ENCODE peak calls at places on chromosomes 1 and 21, in five cellular contexts. One of them, this sample, is unnamed.

GRCh38 chr1:233242827-233243483 is 52.6 kb downstream of the PCNX2 start:
- DNase-seq in GM12878: no peak
- DNase-seq in HCT116: no peak
- DNase-seq in SK-N-SH: no peak
- DNase-seq in K562: no peak
- DNase-seq in this sample: no peak

GRCh38 chr1:39332828-39333227 is 128.3 kb downstream of the MACF1 start:
- DNase-seq in GM12878: no peak
- DNase-seq in HCT116: no peak
- DNase-seq in SK-N-SH: no peak
- DNase-seq in K562: no peak
- DNase-seq in this sample: no peak

GRCh38 chr21:14773777-14774345 is 227.7 kb upstream of the SAMSN1 start:
- DNase-seq in GM12878: no peak
- DNase-seq in HCT116: peak; percentile 29
- DNase-seq in SK-N-SH: peak; percentile 1
- DNase-seq in K562: peak; percentile 76
- DNase-seq in this sample: peak; percentile 30

GRCh38 chr1:227730630-227731151 is 4.4 kb downstream of the JMJD4 start:
- DNase-seq in GM12878: no peak
- DNase-seq in HCT116: no peak
- DNase-seq in SK-N-SH: peak; percentile 22
- DNase-seq in K562: no peak
- DNase-seq in this sample: peak; percentile 21

GRCh38 chr1:170939476-170939875 is 4.1 kb downstream of the MROH9 start:
- DNase-seq in GM12878: no peak
- DNase-seq in HCT116: no peak
- DNase-seq in SK-N-SH: no peak
- DNase-seq in K562: no peak
- DNase-seq in this sample: no peak

GRCh38 chr1:235160395-235160964 is 570 bp downstream of the RBM34 start:
- DNase-seq in GM12878: no peak
- DNase-seq in HCT116: peak; percentile 37
- DNase-seq in SK-N-SH: no peak
- DNase-seq in K562: no peak
- DNase-seq in this sample: peak; percentile 50

GRCh38 chr1:162772571-162773154 is 17.8 kb upstream of the HSD17B7 start:
- DNase-seq in GM12878: no peak
- DNase-seq in HCT116: no peak
- DNase-seq in SK-N-SH: no peak
- DNase-seq in K562: no peak
- DNase-seq in this sample: no peak

GRCh38 chr1:117636637-117637425 is 31.0 kb downstream of the TENT5C start:
- DNase-seq in GM12878: no peak
- DNase-seq in HCT116: no peak
- DNase-seq in SK-N-SH: no peak
- DNase-seq in K562: no peak
- DNase-seq in this sample: no peak

GRCh38 chr21:45873866-45874265 is 107.7 kb upstream of the COL6A1 start:
- DNase-seq in GM12878: no peak
- DNase-seq in HCT116: no peak
- DNase-seq in SK-N-SH: no peak
- DNase-seq in K562: no peak
- DNase-seq in this sample: no peak

GRCh38 chr1:33374336-33375105 is 53.6 kb upstream of the A3GALT2 start:
- DNase-seq in GM12878: no peak
- DNase-seq in HCT116: no peak
- DNase-seq in SK-N-SH: no peak
- DNase-seq in K562: peak; percentile 58
- DNase-seq in this sample: no peak

GRCh38 chr1:70675737-70676156 is 264.7 kb downstream of the CTH start:
- DNase-seq in GM12878: no peak
- DNase-seq in HCT116: no peak
- DNase-seq in SK-N-SH: no peak
- DNase-seq in K562: peak; percentile 90
- DNase-seq in this sample: no peak

GRCh38 chr1:41282679-41283317 is 40.7 kb upstream of the SCMH1 start:
- DNase-seq in GM12878: no peak
- DNase-seq in HCT116: peak; percentile 7
- DNase-seq in SK-N-SH: peak; percentile 78
- DNase-seq in K562: peak; percentile 67
- DNase-seq in this sample: peak; percentile 14

GRCh38 chr1:193322218-193322617 is 135.8 kb upstream of the B3GALT2 start:
- DNase-seq in GM12878: no peak
- DNase-seq in HCT116: peak; percentile 22
- DNase-seq in SK-N-SH: no peak
- DNase-seq in K562: no peak
- DNase-seq in this sample: no peak

GRCh38 chr1:151942882-151943281 is 33.6 kb upstream of the THEM4 start:
- DNase-seq in GM12878: no peak
- DNase-seq in HCT116: no peak
- DNase-seq in SK-N-SH: no peak
- DNase-seq in K562: no peak
- DNase-seq in this sample: no peak

GRCh38 chr1:90876098-90876497 is 145.7 kb downstream of the ZNF644 start:
- DNase-seq in GM12878: no peak
- DNase-seq in HCT116: no peak
- DNase-seq in SK-N-SH: no peak
- DNase-seq in K562: no peak
- DNase-seq in this sample: no peak

GRCh38 chr21:33554236-33554981 is 11.6 kb downstream of the SON start:
- DNase-seq in GM12878: no peak
- DNase-seq in HCT116: no peak
- DNase-seq in SK-N-SH: no peak
- DNase-seq in K562: no peak
- DNase-seq in this sample: no peak

GRCh38 chr21:32413697-32414578 is 1.4 kb downstream of the EVA1C start:
- DNase-seq in GM12878: no peak
- DNase-seq in HCT116: no peak
- DNase-seq in SK-N-SH: no peak
- DNase-seq in K562: no peak
- DNase-seq in this sample: no peak

GRCh38 chr1:179380299-179380698 is 14.5 kb downstream of the AXDND1 start:
- DNase-seq in GM12878: no peak
- DNase-seq in HCT116: no peak
- DNase-seq in SK-N-SH: no peak
- DNase-seq in K562: no peak
- DNase-seq in this sample: no peak

GRCh38 chr1:17550684-17551584 is 11.4 kb downstream of the ARHGEF10L start:
- DNase-seq in GM12878: no peak
- DNase-seq in HCT116: no peak
- DNase-seq in SK-N-SH: no peak
- DNase-seq in K562: no peak
- DNase-seq in this sample: no peak

GRCh38 chr1:226798427-226799411 is 59.6 kb upstream of the ITPKB start:
- DNase-seq in GM12878: peak; percentile 47
- DNase-seq in HCT116: no peak
- DNase-seq in SK-N-SH: no peak
- DNase-seq in K562: peak; percentile 78
- DNase-seq in this sample: no peak

GRCh38 chr1:166062695-166063094 is 104.1 kb downstream of the FAM78B start:
- DNase-seq in GM12878: no peak
- DNase-seq in HCT116: no peak
- DNase-seq in SK-N-SH: peak; percentile 36
- DNase-seq in K562: no peak
- DNase-seq in this sample: no peak

DNA sequence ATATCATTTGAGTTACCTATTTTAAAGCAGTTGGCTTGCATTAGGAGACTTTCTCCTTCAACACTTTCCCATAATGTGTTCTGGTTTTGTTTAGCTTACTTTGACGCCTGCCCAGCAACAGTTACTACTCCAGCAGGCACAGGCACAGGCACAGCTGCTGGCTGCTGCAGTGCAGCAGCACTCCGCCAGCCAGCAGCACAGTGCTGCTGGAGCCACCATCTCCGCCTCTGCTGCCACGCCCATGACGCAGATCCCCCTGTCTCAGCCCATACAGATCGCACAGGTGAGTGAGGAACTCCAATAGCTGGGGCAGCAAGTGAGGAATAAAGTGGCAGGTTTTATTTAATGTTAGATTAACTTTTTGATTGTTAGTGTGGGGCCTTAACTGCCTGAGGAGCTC is 144.3 kb downstream of the CD247 start:
- DNase-seq in GM12878: no peak
- DNase-seq in HCT116: no peak
- DNase-seq in SK-N-SH: peak; percentile 76
- DNase-seq in K562: no peak
- DNase-seq in this sample: no peak
- TF ChIP-seq ZBTB33 in GM12878: no peak
- TF ChIP-seq ZBTB33 in HCT116: no peak
- TF ChIP-seq ZBTB33 in SK-N-SH: no peak
- TF ChIP-seq ZBTB33 in K562: peak; percentile 4
- TF ChIP-seq ZBTB33 in this sample: no peak

GRCh38 chr1:93638981-93639380 is 42.7 kb downstream of the BCAR3 start:
- DNase-seq in GM12878: no peak
- DNase-seq in HCT116: no peak
- DNase-seq in SK-N-SH: no peak
- DNase-seq in K562: no peak
- DNase-seq in this sample: no peak

GRCh38 chr1:93640656-93641440 is 40.8 kb downstream of the BCAR3 start:
- DNase-seq in GM12878: no peak
- DNase-seq in HCT116: no peak
- DNase-seq in SK-N-SH: no peak
- DNase-seq in K562: no peak
- DNase-seq in this sample: no peak

GRCh38 chr1:93636712-93637111 is 44.9 kb downstream of the BCAR3 start:
- DNase-seq in GM12878: no peak
- DNase-seq in HCT116: no peak
- DNase-seq in SK-N-SH: no peak
- DNase-seq in K562: no peak
- DNase-seq in this sample: no peak

GRCh38 chr1:93635614-93636543 is 45.8 kb downstream of the BCAR3 start:
- DNase-seq in GM12878: no peak
- DNase-seq in HCT116: no peak
- DNase-seq in SK-N-SH: no peak
- DNase-seq in K562: no peak
- DNase-seq in this sample: no peak

GRCh38 chr1:93638307-93638847 is 43.3 kb downstream of the BCAR3 start:
- DNase-seq in GM12878: no peak
- DNase-seq in HCT116: no peak
- DNase-seq in SK-N-SH: no peak
- DNase-seq in K562: no peak
- DNase-seq in this sample: no peak
- TF ChIP-seq ZBTB33 in GM12878: no peak
- TF ChIP-seq ZBTB33 in HCT116: no peak
- TF ChIP-seq ZBTB33 in SK-N-SH: no peak
- TF ChIP-seq ZBTB33 in K562: no peak
- TF ChIP-seq ZBTB33 in this sample: no peak

GRCh38 chr1:109762821-109763645 is 690 bp downstream of the EPS8L3 start:
- DNase-seq in GM12878: no peak
- DNase-seq in HCT116: no peak
- DNase-seq in SK-N-SH: peak; percentile 25
- DNase-seq in K562: peak; percentile 54
- DNase-seq in this sample: no peak

GRCh38 chr1:109762039-109762585 is 1.6 kb downstream of the EPS8L3 start:
- DNase-seq in GM12878: no peak
- DNase-seq in HCT116: no peak
- DNase-seq in SK-N-SH: no peak
- DNase-seq in K562: no peak
- DNase-seq in this sample: no peak

GRCh38 chr1:109764561-109765482 is 1.1 kb upstream of the EPS8L3 start:
- DNase-seq in GM12878: no peak
- DNase-seq in HCT116: no peak
- DNase-seq in SK-N-SH: no peak
- DNase-seq in K562: no peak
- DNase-seq in this sample: no peak

GRCh38 chr1:109765483-109765815 is 1.7 kb upstream of the EPS8L3 start:
- DNase-seq in GM12878: no peak
- DNase-seq in HCT116: no peak
- DNase-seq in SK-N-SH: no peak
- DNase-seq in K562: no peak
- DNase-seq in this sample: no peak

GRCh38 chr1:109763646-109764415 is at the start of gene EPS8L3:
- DNase-seq in GM12878: no peak
- DNase-seq in HCT116: no peak
- DNase-seq in SK-N-SH: no peak
- DNase-seq in K562: no peak
- DNase-seq in this sample: peak; percentile 87
- TF ChIP-seq ZBTB33 in GM12878: no peak
- TF ChIP-seq ZBTB33 in HCT116: no peak
- TF ChIP-seq ZBTB33 in SK-N-SH: no peak
- TF ChIP-seq ZBTB33 in K562: no peak
- TF ChIP-seq ZBTB33 in this sample: peak; percentile 20

GRCh38 chr21:42461881-42462877 is 33.8 kb downstream of the RSPH1 start:
- DNase-seq in GM12878: no peak
- DNase-seq in HCT116: no peak
- DNase-seq in SK-N-SH: no peak
- DNase-seq in K562: no peak
- DNase-seq in this sample: no peak
- TF ChIP-seq ZBTB33 in GM12878: no peak
- TF ChIP-seq ZBTB33 in HCT116: no peak
- TF ChIP-seq ZBTB33 in SK-N-SH: no peak
- TF ChIP-seq ZBTB33 in K562: no peak
- TF ChIP-seq ZBTB33 in this sample: no peak